ENCODE peak calls at places on chromosomes 1 and 21, in nine cellular contexts. B is OCI-M1; G is NCI-H1417; O is heart left ventricle; X is HTR-8/SVneo; Y is activated naive CD4-positive, alpha-beta T cell; I is fibroblast of mammary gland; V is NCI-H510A treated with DMSO at 0.1 percent for 48 hours; L is H7. H is an unnamed sample.

GRCh38 chr1:14915356-14916054 is 238.0 kb upstream of the TMEM51 start:
- DNase-seq in B (peak), V (peak), L (peak), Y (no peak), I (peak), G (peak), X (peak), O (no peak), H (peak)

GRCh38 chr1:18414321-18414720 is 66.4 kb upstream of the KLHDC7A start:
- DNase-seq in X (no peak), G (no peak), V (no peak), B (no peak), O (no peak), L (no peak), Y (no peak), I (no peak), H (no peak)

GRCh38 chr1:208008534-208008933 is 97.6 kb upstream of the CD34 start:
- DNase-seq in B (no peak), L (no peak), X (no peak), O (no peak), V (no peak), I (peak), Y (no peak), G (no peak), H (no peak)

GRCh38 chr1:194929376-194929775 is 1678.9 kb downstream of the KCNT2 start:
- DNase-seq in X (peak), O (no peak), L (no peak), V (no peak), I (no peak), B (peak), G (no peak), Y (no peak), H (no peak)

GRCh38 chr21:45001134-45002095 is 61.6 kb downstream of the SLX9 start:
- DNase-seq in Y (no peak), V (no peak), L (no peak), O (peak), G (no peak), I (peak), B (no peak), X (peak), H (no peak)

GRCh38 chr1:218488986-218489385 is 143.8 kb downstream of the TGFB2 start:
- DNase-seq in G (no peak), Y (no peak), O (no peak), L (no peak), B (no peak), X (peak), I (no peak), V (no peak), H (no peak)

GRCh38 chr21:29196021-29196663 is 65.7 kb downstream of the MAP3K7CL start:
- DNase-seq in B (peak), V (no peak), I (peak), X (peak), G (no peak), Y (no peak), L (peak), O (peak), H (peak)

GRCh38 chr1:201888282-201889033 is at the start of gene SHISA4:
- DNase-seq in G (peak), L (peak), B (no peak), I (peak), Y (no peak), O (peak), X (peak), V (peak), H (no peak)

GRCh38 chr1:71834570-71835441 is 447.5 kb downstream of the NEGR1 start:
- DNase-seq in G (peak), L (no peak), B (peak), V (no peak), Y (no peak), O (peak), I (no peak), X (no peak), H (no peak)

GRCh38 chr1:58739851-58740466 is 40.1 kb upstream of the MYSM1 start:
- DNase-seq in X (peak), Y (no peak), O (no peak), V (peak), B (peak), G (peak), L (peak), I (peak), H (peak)

GRCh38 chr1:18883636-18884418 is 18.5 kb downstream of the ALDH4A1 start:
- DNase-seq in L (peak), G (peak), I (peak), V (peak), B (peak), O (peak), Y (peak), X (peak), H (peak)